ENCODE peak calls at places on chromosomes 2 and 18, in eight cellular contexts. One of them, this sample, is unnamed.

GRCh38 chr18:49016648-49017539 is 66.1 kb upstream of the SMAD7 start:
- DNase-seq in GM12865: no peak
- DNase-seq in activated T-cell treated with anti-CD3 and anti-CD28 coated beads for 1 hour: no peak
- DNase-seq in A172: peak; percentile 83
- DNase-seq in hypothalamus: no peak
- DNase-seq in fibroblast of the conjunctiva: peak; percentile 42
- DNase-seq in HFFc6: peak; percentile 78
- DNase-seq in AG09309: peak; percentile 59
- DNase-seq in this sample: peak; percentile 81

GRCh38 chr2:47239119-47239969 is 84.2 kb upstream of the STPG4 start:
- DNase-seq in fibroblast of the conjunctiva: no peak
- DNase-seq in AG09309: no peak
- DNase-seq in hypothalamus: no peak
- DNase-seq in activated T-cell treated with anti-CD3 and anti-CD28 coated beads for 1 hour: no peak
- DNase-seq in HFFc6: no peak
- DNase-seq in A172: no peak
- DNase-seq in GM12865: no peak
- DNase-seq in this sample: no peak

GRCh38 chr2:241835605-241836004 is 23.1 kb downstream of the PDCD1 start:
- DNase-seq in AG09309: no peak
- DNase-seq in HFFc6: no peak
- DNase-seq in GM12865: no peak
- DNase-seq in A172: no peak
- DNase-seq in hypothalamus: no peak
- DNase-seq in activated T-cell treated with anti-CD3 and anti-CD28 coated beads for 1 hour: no peak
- DNase-seq in fibroblast of the conjunctiva: no peak
- DNase-seq in this sample: no peak

GRCh38 chr2:195612515-195613495 is 44.2 kb upstream of the SLC39A10 start:
- DNase-seq in activated T-cell treated with anti-CD3 and anti-CD28 coated beads for 1 hour: no peak
- DNase-seq in HFFc6: peak; percentile 63
- DNase-seq in hypothalamus: no peak
- DNase-seq in A172: peak; percentile 81
- DNase-seq in AG09309: peak; percentile 31
- DNase-seq in fibroblast of the conjunctiva: no peak
- DNase-seq in GM12865: no peak
- DNase-seq in this sample: peak; percentile 88

GRCh38 chr2:61811821-61812220 is 42.0 kb downstream of the FAM161A start:
- DNase-seq in A172: no peak
- DNase-seq in AG09309: no peak
- DNase-seq in hypothalamus: no peak
- DNase-seq in fibroblast of the conjunctiva: no peak
- DNase-seq in HFFc6: no peak
- DNase-seq in GM12865: no peak
- DNase-seq in activated T-cell treated with anti-CD3 and anti-CD28 coated beads for 1 hour: no peak
- DNase-seq in this sample: no peak

GRCh38 chr2:9110893-9111569 is 95.6 kb upstream of the ASAP2 start:
- DNase-seq in A172: peak; percentile 40
- DNase-seq in fibroblast of the conjunctiva: no peak
- DNase-seq in activated T-cell treated with anti-CD3 and anti-CD28 coated beads for 1 hour: no peak
- DNase-seq in AG09309: no peak
- DNase-seq in HFFc6: no peak
- DNase-seq in GM12865: no peak
- DNase-seq in hypothalamus: no peak
- DNase-seq in this sample: no peak

GRCh38 chr2:132562245-132562644 is 107.8 kb downstream of the LYPD1 start:
- DNase-seq in AG09309: no peak
- DNase-seq in fibroblast of the conjunctiva: no peak
- DNase-seq in HFFc6: peak; percentile 53
- DNase-seq in GM12865: no peak
- DNase-seq in A172: no peak
- DNase-seq in hypothalamus: no peak
- DNase-seq in activated T-cell treated with anti-CD3 and anti-CD28 coated beads for 1 hour: no peak
- DNase-seq in this sample: peak; percentile 33

GRCh38 chr2:86787701-86788100 is 3.0 kb downstream of the CD8A start:
- DNase-seq in activated T-cell treated with anti-CD3 and anti-CD28 coated beads for 1 hour: no peak
- DNase-seq in HFFc6: no peak
- DNase-seq in fibroblast of the conjunctiva: no peak
- DNase-seq in AG09309: no peak
- DNase-seq in hypothalamus: no peak
- DNase-seq in GM12865: no peak
- DNase-seq in A172: no peak
- DNase-seq in this sample: no peak

GRCh38 chr2:226721541-226721940 is 78.1 kb downstream of the IRS1 start:
- DNase-seq in HFFc6: no peak
- DNase-seq in A172: no peak
- DNase-seq in GM12865: no peak
- DNase-seq in fibroblast of the conjunctiva: peak; percentile 74
- DNase-seq in hypothalamus: no peak
- DNase-seq in AG09309: no peak
- DNase-seq in activated T-cell treated with anti-CD3 and anti-CD28 coated beads for 1 hour: no peak
- DNase-seq in this sample: no peak

GRCh38 chr18:78158943-78159342 is 820.7 kb upstream of the SALL3 start:
- DNase-seq in hypothalamus: no peak
- DNase-seq in HFFc6: no peak
- DNase-seq in GM12865: no peak
- DNase-seq in activated T-cell treated with anti-CD3 and anti-CD28 coated beads for 1 hour: no peak
- DNase-seq in A172: no peak
- DNase-seq in AG09309: no peak
- DNase-seq in fibroblast of the conjunctiva: no peak
- DNase-seq in this sample: no peak

GRCh38 chr18:79245517-79246001 is 150.2 kb upstream of the NFATC1 start:
- DNase-seq in hypothalamus: no peak
- DNase-seq in GM12865: no peak
- DNase-seq in activated T-cell treated with anti-CD3 and anti-CD28 coated beads for 1 hour: no peak
- DNase-seq in HFFc6: no peak
- DNase-seq in fibroblast of the conjunctiva: no peak
- DNase-seq in AG09309: no peak
- DNase-seq in A172: peak; percentile 89
- DNase-seq in this sample: no peak

GRCh38 chr2:157190151-157190550 is 67.4 kb upstream of the GALNT5 start:
- DNase-seq in HFFc6: peak; percentile 82
- DNase-seq in AG09309: peak; percentile 51
- DNase-seq in GM12865: no peak
- DNase-seq in hypothalamus: no peak
- DNase-seq in fibroblast of the conjunctiva: no peak
- DNase-seq in A172: peak; percentile 55
- DNase-seq in activated T-cell treated with anti-CD3 and anti-CD28 coated beads for 1 hour: no peak
- DNase-seq in this sample: peak; percentile 37

GRCh38 chr18:12989397-12990127 is 1.6 kb upstream of the CEP192 start:
- DNase-seq in GM12865: no peak
- DNase-seq in A172: no peak
- DNase-seq in hypothalamus: no peak
- DNase-seq in HFFc6: no peak
- DNase-seq in AG09309: no peak
- DNase-seq in fibroblast of the conjunctiva: no peak
- DNase-seq in activated T-cell treated with anti-CD3 and anti-CD28 coated beads for 1 hour: no peak
- DNase-seq in this sample: no peak

GRCh38 chr2:106990307-106990706 is 104.3 kb upstream of the ST6GAL2 start:
- DNase-seq in AG09309: peak; percentile 66
- DNase-seq in HFFc6: peak; percentile 79
- DNase-seq in GM12865: no peak
- DNase-seq in hypothalamus: no peak
- DNase-seq in A172: no peak
- DNase-seq in fibroblast of the conjunctiva: no peak
- DNase-seq in activated T-cell treated with anti-CD3 and anti-CD28 coated beads for 1 hour: no peak
- DNase-seq in this sample: no peak

GRCh38 chr2:195984951-195985726 is 83.5 kb downstream of the DNAH7 start:
- DNase-seq in hypothalamus: no peak
- DNase-seq in fibroblast of the conjunctiva: peak; percentile 3
- DNase-seq in activated T-cell treated with anti-CD3 and anti-CD28 coated beads for 1 hour: no peak
- DNase-seq in A172: no peak
- DNase-seq in HFFc6: no peak
- DNase-seq in GM12865: no peak
- DNase-seq in AG09309: no peak
- DNase-seq in this sample: no peak

GRCh38 chr2:29317077-29317517 is 201.9 kb downstream of the CLIP4 start:
- DNase-seq in AG09309: peak; percentile 23
- DNase-seq in HFFc6: no peak
- DNase-seq in fibroblast of the conjunctiva: no peak
- DNase-seq in GM12865: peak; percentile 87
- DNase-seq in activated T-cell treated with anti-CD3 and anti-CD28 coated beads for 1 hour: no peak
- DNase-seq in hypothalamus: no peak
- DNase-seq in A172: no peak
- DNase-seq in this sample: peak; percentile 33

GRCh38 chr18:44627245-44627644 is 53.4 kb upstream of the SETBP1 start:
- DNase-seq in A172: peak; percentile 41
- DNase-seq in fibroblast of the conjunctiva: no peak
- DNase-seq in hypothalamus: no peak
- DNase-seq in GM12865: no peak
- DNase-seq in activated T-cell treated with anti-CD3 and anti-CD28 coated beads for 1 hour: no peak
- DNase-seq in HFFc6: peak; percentile 10
- DNase-seq in AG09309: peak; percentile 62
- DNase-seq in this sample: no peak

GRCh38 chr2:15421761-15422160 is 139.4 kb downstream of the NBAS start:
- DNase-seq in A172: no peak
- DNase-seq in hypothalamus: no peak
- DNase-seq in activated T-cell treated with anti-CD3 and anti-CD28 coated beads for 1 hour: no peak
- DNase-seq in fibroblast of the conjunctiva: no peak
- DNase-seq in HFFc6: no peak
- DNase-seq in GM12865: no peak
- DNase-seq in AG09309: no peak
- DNase-seq in this sample: no peak

GRCh38 chr2:143431316-143431715 is 302.1 kb downstream of the ARHGAP15 start:
- DNase-seq in GM12865: no peak
- DNase-seq in activated T-cell treated with anti-CD3 and anti-CD28 coated beads for 1 hour: no peak
- DNase-seq in A172: no peak
- DNase-seq in AG09309: no peak
- DNase-seq in fibroblast of the conjunctiva: no peak
- DNase-seq in HFFc6: peak; percentile 47
- DNase-seq in hypothalamus: no peak
- DNase-seq in this sample: no peak

GRCh38 chr2:199975297-199975895 is 20.0 kb downstream of the MAIP1 start:
- DNase-seq in AG09309: peak; percentile 69
- DNase-seq in A172: no peak
- DNase-seq in hypothalamus: no peak
- DNase-seq in fibroblast of the conjunctiva: peak; percentile 69
- DNase-seq in activated T-cell treated with anti-CD3 and anti-CD28 coated beads for 1 hour: no peak
- DNase-seq in HFFc6: no peak
- DNase-seq in GM12865: no peak
- DNase-seq in this sample: no peak

GRCh38 chr2:118851650-118852049 is 4.2 kb upstream of the EN1 start:
- DNase-seq in GM12865: no peak
- DNase-seq in activated T-cell treated with anti-CD3 and anti-CD28 coated beads for 1 hour: no peak
- DNase-seq in AG09309: no peak
- DNase-seq in HFFc6: no peak
- DNase-seq in hypothalamus: no peak
- DNase-seq in A172: no peak
- DNase-seq in fibroblast of the conjunctiva: no peak
- DNase-seq in this sample: no peak

GRCh38 chr2:45329045-45329677 is 281.9 kb downstream of the SRBD1 start:
- DNase-seq in GM12865: no peak
- DNase-seq in HFFc6: peak; percentile 7
- DNase-seq in hypothalamus: no peak
- DNase-seq in AG09309: no peak
- DNase-seq in activated T-cell treated with anti-CD3 and anti-CD28 coated beads for 1 hour: no peak
- DNase-seq in A172: peak; percentile 49
- DNase-seq in fibroblast of the conjunctiva: no peak
- DNase-seq in this sample: peak; percentile 2

GRCh38 chr2:199467462-199467822 is 9.7 kb upstream of the SATB2 start:
- DNase-seq in AG09309: no peak
- DNase-seq in HFFc6: no peak
- DNase-seq in A172: no peak
- DNase-seq in activated T-cell treated with anti-CD3 and anti-CD28 coated beads for 1 hour: no peak
- DNase-seq in fibroblast of the conjunctiva: no peak
- DNase-seq in hypothalamus: no peak
- DNase-seq in GM12865: no peak
- DNase-seq in this sample: no peak

GRCh38 chr18:24009651-24010333 is 4.8 kb upstream of the TTC39C start:
- DNase-seq in activated T-cell treated with anti-CD3 and anti-CD28 coated beads for 1 hour: no peak
- DNase-seq in HFFc6: no peak
- DNase-seq in fibroblast of the conjunctiva: no peak
- DNase-seq in hypothalamus: no peak
- DNase-seq in AG09309: no peak
- DNase-seq in GM12865: peak; percentile 86
- DNase-seq in A172: no peak
- DNase-seq in this sample: no peak

GRCh38 chr2:225668606-225669266 is 269.2 kb downstream of the NYAP2 start:
- DNase-seq in HFFc6: peak; percentile 72
- DNase-seq in hypothalamus: no peak
- DNase-seq in activated T-cell treated with anti-CD3 and anti-CD28 coated beads for 1 hour: no peak
- DNase-seq in A172: peak; percentile 64
- DNase-seq in fibroblast of the conjunctiva: peak; percentile 61
- DNase-seq in AG09309: peak; percentile 35
- DNase-seq in GM12865: peak; percentile 59
- DNase-seq in this sample: peak; percentile 25

GRCh38 chr2:68832161-68832869 is 38.9 kb downstream of the BMP10 start:
- DNase-seq in activated T-cell treated with anti-CD3 and anti-CD28 coated beads for 1 hour: peak; percentile 17
- DNase-seq in hypothalamus: no peak
- DNase-seq in fibroblast of the conjunctiva: no peak
- DNase-seq in A172: peak; percentile 88
- DNase-seq in GM12865: peak; percentile 72
- DNase-seq in HFFc6: no peak
- DNase-seq in AG09309: no peak
- DNase-seq in this sample: peak; percentile 47

This sample was measured in trophoblast cell.